ENCODE peak calls at places on chromosomes 13 and 19, in eight cellular contexts. One of them, this sample, is unnamed. For H3K4me1, the result is how much of the 10 kb centered on the place peaks cover.

GRCh38 chr19:55616395-55616875 is 7.9 kb downstream of the ZNF784 start:
- DNase-seq in gastrocnemius medialis: no peak
- DNase-seq in fibroblast of lung: no peak
- DNase-seq in thyroid gland: no peak
- DNase-seq in suprapubic skin: no peak
- DNase-seq in PC-3: no peak
- DNase-seq in lung: no peak
- DNase-seq in GM23338: peak
- DNase-seq in this sample: no peak

GRCh38 chr13:67328895-67329294 is 98.8 kb upstream of the PCDH9 start:
- DNase-seq in thyroid gland: no peak
- DNase-seq in fibroblast of lung: no peak
- DNase-seq in gastrocnemius medialis: no peak
- DNase-seq in lung: no peak
- DNase-seq in PC-3: no peak
- DNase-seq in suprapubic skin: no peak
- DNase-seq in GM23338: no peak
- DNase-seq in this sample: no peak

GRCh38 chr13:104757712-104758111 is 1691.5 kb upstream of the SLC10A2 start:
- DNase-seq in fibroblast of lung: no peak
- DNase-seq in lung: no peak
- DNase-seq in GM23338: no peak
- DNase-seq in thyroid gland: no peak
- DNase-seq in gastrocnemius medialis: no peak
- DNase-seq in suprapubic skin: no peak
- DNase-seq in PC-3: peak
- DNase-seq in this sample: no peak

GRCh38 chr13:40384976-40385857 is 281.2 kb downstream of the FOXO1 start:
- DNase-seq in thyroid gland: no peak
- DNase-seq in fibroblast of lung: no peak
- DNase-seq in GM23338: no peak
- DNase-seq in gastrocnemius medialis: no peak
- DNase-seq in suprapubic skin: no peak
- DNase-seq in lung: no peak
- DNase-seq in PC-3: no peak
- DNase-seq in this sample: no peak

GRCh38 chr19:6740589-6741348 is 1.3 kb downstream of the TRIP10 start:
- DNase-seq in gastrocnemius medialis: peak
- DNase-seq in suprapubic skin: no peak
- DNase-seq in GM23338: peak
- DNase-seq in fibroblast of lung: peak
- DNase-seq in thyroid gland: peak
- DNase-seq in lung: peak
- DNase-seq in PC-3: peak
- DNase-seq in this sample: peak

GRCh38 chr13:94309997-94310842 is 169.3 kb downstream of the DCT start:
- DNase-seq in PC-3: peak
- DNase-seq in lung: no peak
- DNase-seq in suprapubic skin: no peak
- DNase-seq in fibroblast of lung: peak
- DNase-seq in thyroid gland: no peak
- DNase-seq in gastrocnemius medialis: no peak
- DNase-seq in GM23338: no peak
- DNase-seq in this sample: no peak

GRCh38 chr19:919157-920050 is 2.3 kb downstream of the KISS1R start:
- DNase-seq in PC-3: peak
- DNase-seq in gastrocnemius medialis: no peak
- DNase-seq in suprapubic skin: no peak
- DNase-seq in GM23338: peak
- DNase-seq in fibroblast of lung: no peak
- DNase-seq in thyroid gland: peak
- DNase-seq in lung: no peak
- DNase-seq in this sample: no peak

GRCh38 chr13:32384702-32385101 is 43.2 kb downstream of the N4BP2L1 start:
- DNase-seq in PC-3: no peak
- DNase-seq in thyroid gland: no peak
- DNase-seq in gastrocnemius medialis: no peak
- DNase-seq in GM23338: no peak
- DNase-seq in fibroblast of lung: no peak
- DNase-seq in lung: no peak
- DNase-seq in suprapubic skin: no peak
- DNase-seq in this sample: no peak

GRCh38 chr13:64675256-64675892 is 2554.8 kb downstream of the PCDH9 start:
- DNase-seq in suprapubic skin: no peak
- DNase-seq in PC-3: peak
- DNase-seq in gastrocnemius medialis: no peak
- DNase-seq in fibroblast of lung: peak
- DNase-seq in thyroid gland: no peak
- DNase-seq in GM23338: no peak
- DNase-seq in lung: no peak
- DNase-seq in this sample: no peak

GRCh38 chr19:37695144-37695899 is 24.2 kb downstream of the ZNF607 start:
- DNase-seq in PC-3: no peak
- DNase-seq in GM23338: peak
- DNase-seq in thyroid gland: no peak
- DNase-seq in gastrocnemius medialis: no peak
- DNase-seq in suprapubic skin: no peak
- DNase-seq in lung: no peak
- DNase-seq in fibroblast of lung: no peak
- DNase-seq in this sample: no peak

GRCh38 chr19:6745965-6746364 is 6.5 kb downstream of the TRIP10 start:
- DNase-seq in gastrocnemius medialis: no peak
- DNase-seq in GM23338: no peak
- DNase-seq in PC-3: no peak
- DNase-seq in suprapubic skin: no peak
- DNase-seq in fibroblast of lung: no peak
- DNase-seq in lung: no peak
- DNase-seq in thyroid gland: no peak
- DNase-seq in this sample: no peak

GRCh38 chr13:33531484-33531883 is 245.9 kb upstream of the STARD13 start:
- DNase-seq in gastrocnemius medialis: no peak
- DNase-seq in thyroid gland: no peak
- DNase-seq in PC-3: no peak
- DNase-seq in lung: no peak
- DNase-seq in fibroblast of lung: no peak
- DNase-seq in GM23338: no peak
- DNase-seq in suprapubic skin: no peak
- DNase-seq in this sample: no peak

GRCh38 chr13:100443278-100443997 is 145.2 kb downstream of the GGACT start:
- DNase-seq in suprapubic skin: no peak
- DNase-seq in lung: no peak
- DNase-seq in thyroid gland: no peak
- DNase-seq in GM23338: no peak
- DNase-seq in fibroblast of lung: no peak
- DNase-seq in gastrocnemius medialis: no peak
- DNase-seq in PC-3: no peak
- DNase-seq in this sample: no peak

GRCh38 chr13:56736966-56737365 is 403.8 kb upstream of the PRR20A start:
- DNase-seq in gastrocnemius medialis: no peak
- DNase-seq in suprapubic skin: no peak
- DNase-seq in thyroid gland: no peak
- DNase-seq in fibroblast of lung: no peak
- DNase-seq in PC-3: no peak
- DNase-seq in GM23338: no peak
- DNase-seq in lung: no peak
- DNase-seq in this sample: no peak

GRCh38 chr19:36246006-36246391 is 31.1 kb downstream of the ZNF146 start:
- DNase-seq in suprapubic skin: peak
- DNase-seq in GM23338: no peak
- DNase-seq in lung: no peak
- DNase-seq in thyroid gland: no peak
- DNase-seq in fibroblast of lung: no peak
- DNase-seq in gastrocnemius medialis: no peak
- DNase-seq in PC-3: no peak
- DNase-seq in this sample: no peak

GRCh38 chr19:38039966-38040365 is 133.0 kb downstream of the SIPA1L3 start:
- DNase-seq in lung: no peak
- DNase-seq in PC-3: peak
- DNase-seq in thyroid gland: no peak
- DNase-seq in fibroblast of lung: peak
- DNase-seq in suprapubic skin: no peak
- DNase-seq in gastrocnemius medialis: no peak
- DNase-seq in GM23338: no peak
- DNase-seq in this sample: no peak

GRCh38 chr19:45423033-45423588 is 606 bp downstream of the ERCC1 start:
- DNase-seq in fibroblast of lung: no peak
- DNase-seq in gastrocnemius medialis: no peak
- DNase-seq in GM23338: no peak
- DNase-seq in PC-3: no peak
- DNase-seq in suprapubic skin: no peak
- DNase-seq in thyroid gland: no peak
- DNase-seq in lung: no peak
- DNase-seq in this sample: no peak

GRCh38 chr19:3857449-3858003 is 11.3 kb downstream of the ZFR2 start:
- DNase-seq in PC-3: no peak
- DNase-seq in suprapubic skin: no peak
- DNase-seq in fibroblast of lung: no peak
- DNase-seq in GM23338: no peak
- DNase-seq in gastrocnemius medialis: no peak
- DNase-seq in lung: no peak
- DNase-seq in thyroid gland: no peak
- DNase-seq in this sample: no peak

GRCh38 chr19:45152504-45153338 is 8.1 kb downstream of the NKPD1 start:
- DNase-seq in suprapubic skin: no peak
- DNase-seq in gastrocnemius medialis: peak
- DNase-seq in fibroblast of lung: peak
- DNase-seq in GM23338: peak
- DNase-seq in lung: no peak
- DNase-seq in PC-3: no peak
- DNase-seq in thyroid gland: peak
- DNase-seq in this sample: peak

GRCh38 chr19:5271145-5271544 is 69.5 kb downstream of the PTPRS start:
- DNase-seq in gastrocnemius medialis: no peak
- DNase-seq in GM23338: peak
- DNase-seq in thyroid gland: no peak
- DNase-seq in suprapubic skin: no peak
- DNase-seq in fibroblast of lung: peak
- DNase-seq in lung: no peak
- DNase-seq in PC-3: peak
- DNase-seq in this sample: no peak

GRCh38 chr19:33639034-33639681 is 17.4 kb downstream of the CHST8 start:
- DNase-seq in lung: no peak
- DNase-seq in suprapubic skin: peak
- DNase-seq in thyroid gland: no peak
- DNase-seq in PC-3: no peak
- DNase-seq in gastrocnemius medialis: no peak
- DNase-seq in fibroblast of lung: no peak
- DNase-seq in GM23338: no peak
- DNase-seq in this sample: no peak

DNA sequence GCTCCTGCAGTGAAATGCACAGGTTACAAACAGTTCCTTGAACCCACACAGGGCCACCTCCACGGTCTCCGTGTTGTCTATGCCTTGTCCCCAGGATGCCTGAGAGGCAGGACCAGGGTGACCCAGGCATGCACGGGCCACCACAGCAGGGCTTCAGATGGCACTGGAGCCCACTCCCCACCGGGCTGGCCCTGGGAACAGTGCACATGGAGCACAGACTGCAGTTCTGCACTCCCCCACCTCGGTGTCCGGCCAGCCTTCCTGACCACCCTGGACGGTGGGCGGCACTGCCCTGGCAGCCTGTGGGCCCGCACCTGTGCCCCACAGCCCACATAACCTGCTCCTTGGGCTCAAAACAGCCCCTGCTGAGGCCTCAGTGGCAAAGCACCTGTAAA is 14.3 kb upstream of the SLC35E1 start:
- DNase-seq in thyroid gland: no peak
- DNase-seq in fibroblast of lung: no peak
- DNase-seq in lung: no peak
- DNase-seq in PC-3: no peak
- DNase-seq in suprapubic skin: no peak
- DNase-seq in GM23338: no peak
- DNase-seq in gastrocnemius medialis: no peak
- DNase-seq in this sample: no peak
- H3K4me3 ChIP-seq in thyroid gland: no peak
- H3K4me3 ChIP-seq in fibroblast of lung: no peak
- H3K4me3 ChIP-seq in lung: no peak
- H3K4me3 ChIP-seq in PC-3: no peak
- H3K4me3 ChIP-seq in suprapubic skin: no peak
- H3K4me3 ChIP-seq in GM23338: no peak
- H3K4me3 ChIP-seq in gastrocnemius medialis: no peak
- H3K4me3 ChIP-seq in this sample: no peak

GRCh38 chr19:12936582-12936981 is 1.8 kb upstream of the CALR start:
- DNase-seq in suprapubic skin: no peak
- DNase-seq in fibroblast of lung: no peak
- DNase-seq in lung: no peak
- DNase-seq in gastrocnemius medialis: no peak
- DNase-seq in thyroid gland: no peak
- DNase-seq in PC-3: no peak
- DNase-seq in GM23338: no peak
- DNase-seq in this sample: no peak
- H3K4me1 ChIP-seq in suprapubic skin: half or more
- H3K4me1 ChIP-seq in fibroblast of lung: under half
- H3K4me1 ChIP-seq in lung: under half
- H3K4me1 ChIP-seq in gastrocnemius medialis: under half
- H3K4me1 ChIP-seq in thyroid gland: under half
- H3K4me1 ChIP-seq in PC-3: under half
- H3K4me1 ChIP-seq in GM23338: under half
- H3K4me1 ChIP-seq in this sample: half or more

GRCh38 chr13:107625648-107626047 is 589.7 kb downstream of the LIG4 start:
- DNase-seq in suprapubic skin: no peak
- DNase-seq in GM23338: no peak
- DNase-seq in fibroblast of lung: no peak
- DNase-seq in PC-3: no peak
- DNase-seq in lung: no peak
- DNase-seq in gastrocnemius medialis: no peak
- DNase-seq in thyroid gland: no peak
- DNase-seq in this sample: no peak
- TF ChIP-seq CTCF in suprapubic skin: no peak
- TF ChIP-seq CTCF in GM23338: no peak
- TF ChIP-seq CTCF in fibroblast of lung: no peak
- TF ChIP-seq CTCF in PC-3: no peak
- TF ChIP-seq CTCF in lung: no peak
- TF ChIP-seq CTCF in gastrocnemius medialis: no peak
- TF ChIP-seq CTCF in thyroid gland: no peak
- TF ChIP-seq CTCF in this sample: no peak

GRCh38 chr19:56839665-56840451 is 668 bp downstream of the PEG3 start:
- DNase-seq in thyroid gland: peak
- DNase-seq in fibroblast of lung: peak
- DNase-seq in suprapubic skin: peak
- DNase-seq in PC-3: peak
- DNase-seq in gastrocnemius medialis: peak
- DNase-seq in lung: peak
- DNase-seq in GM23338: no peak
- DNase-seq in this sample: peak

GRCh38 chr19:56837892-56838679 is 2.4 kb downstream of the PEG3 start:
- DNase-seq in GM23338: no peak
- DNase-seq in fibroblast of lung: peak
- DNase-seq in gastrocnemius medialis: peak
- DNase-seq in suprapubic skin: peak
- DNase-seq in PC-3: peak
- DNase-seq in thyroid gland: peak
- DNase-seq in lung: peak
- DNase-seq in this sample: peak

GRCh38 chr19:56838680-56838929 is 1.9 kb downstream of the PEG3 start:
- DNase-seq in PC-3: no peak
- DNase-seq in suprapubic skin: no peak
- DNase-seq in lung: no peak
- DNase-seq in fibroblast of lung: no peak
- DNase-seq in gastrocnemius medialis: no peak
- DNase-seq in GM23338: no peak
- DNase-seq in thyroid gland: no peak
- DNase-seq in this sample: no peak

GRCh38 chr19:56840452-56841193 is at the start of the genes PEG3 and ZIM2:
- DNase-seq in PC-3: no peak
- DNase-seq in fibroblast of lung: peak
- DNase-seq in gastrocnemius medialis: no peak
- DNase-seq in thyroid gland: peak
- DNase-seq in GM23338: no peak
- DNase-seq in lung: no peak
- DNase-seq in suprapubic skin: peak
- DNase-seq in this sample: peak

GRCh38 chr19:56838930-56839664 is 1.4 kb downstream of the PEG3 start:
- DNase-seq in lung: peak
- DNase-seq in GM23338: no peak
- DNase-seq in fibroblast of lung: peak
- DNase-seq in PC-3: peak
- DNase-seq in gastrocnemius medialis: peak
- DNase-seq in thyroid gland: peak
- DNase-seq in suprapubic skin: peak
- DNase-seq in this sample: peak
- H3K4me3 ChIP-seq in lung: no peak
- H3K4me3 ChIP-seq in GM23338: no peak
- H3K4me3 ChIP-seq in fibroblast of lung: no peak
- H3K4me3 ChIP-seq in PC-3: peak
- H3K4me3 ChIP-seq in gastrocnemius medialis: peak
- H3K4me3 ChIP-seq in thyroid gland: no peak
- H3K4me3 ChIP-seq in suprapubic skin: peak
- H3K4me3 ChIP-seq in this sample: no peak